ENCODE peak calls at places on chromosomes 11 and 22, in six cellular contexts. B, E, Z, X, H and G are unnamed samples.
A peak's percentile ranks its signal among the peaks of the same experiment; 100 is the strongest.

GRCh38 chr11:11789735-11790369 is 51.9 kb upstream of the USP47 start:
- DNase-seq in X (no peak), E (peak; percentile 9), B (no peak), H (peak; percentile 34), Z (peak; percentile 15), G (peak; percentile 23)

GRCh38 chr11:111457731-111458368 is 54.3 kb downstream of the BTG4 start:
- DNase-seq in Z (no peak), H (no peak), B (no peak), X (no peak), E (no peak), G (no peak)

GRCh38 chr11:9090488-9091043 is 833 bp downstream of the SCUBE2 start:
- DNase-seq in B (no peak), H (no peak), E (no peak), Z (no peak), X (no peak), G (no peak)

GRCh38 chr22:20752873-20753272 is 21.0 kb upstream of the SERPIND1 start:
- DNase-seq in E (no peak), X (no peak), B (no peak), H (no peak), Z (no peak), G (no peak)

GRCh38 chr11:3220521-3221407 is 2.2 kb upstream of the MRGPRG start:
- DNase-seq in Z (no peak), H (no peak), X (no peak), E (no peak), B (no peak), G (no peak)

GRCh38 chr11:112659185-112659584 is 302.0 kb upstream of the NCAM1 start:
- DNase-seq in Z (no peak), B (no peak), X (no peak), E (no peak), H (no peak), G (no peak)

GRCh38 chr22:19620742-19621371 is 93.4 kb upstream of the SEPTIN5 start:
- DNase-seq in Z (no peak), X (no peak), H (no peak), E (no peak), B (no peak), G (no peak)

GRCh38 chr11:47202569-47202968 is 12.2 kb upstream of the DDB2 start:
- DNase-seq in E (no peak), X (no peak), H (no peak), B (no peak), Z (no peak), G (no peak)

GRCh38 chr11:64081663-64082442 is 46.1 kb downstream of the FLRT1 start:
- DNase-seq in E (no peak), Z (no peak), X (no peak), B (no peak), H (no peak), G (no peak)

GRCh38 chr11:127506647-127507046 is 506.1 kb upstream of the KIRREL3 start:
- DNase-seq in E (no peak), H (no peak), X (no peak), Z (no peak), B (no peak), G (no peak)

GRCh38 chr11:79045811-79046304 is 395.0 kb downstream of the TENM4 start:
- DNase-seq in H (no peak), B (no peak), X (no peak), E (no peak), Z (peak; percentile 20), G (no peak)

GRCh38 chr11:70731670-70732492 is 333.6 kb downstream of the CTTN start:
- DNase-seq in B (no peak), E (no peak), H (no peak), X (no peak), Z (no peak), G (no peak)

GRCh38 chr11:3014314-3014938 is 22.3 kb upstream of the NAP1L4 start:
- DNase-seq in B (no peak), Z (no peak), X (no peak), H (no peak), E (no peak), G (no peak)

GRCh38 chr11:66359662-66360087 is 11.9 kb downstream of the SLC29A2 start:
- DNase-seq in B (no peak), Z (no peak), E (no peak), X (no peak), H (no peak), G (no peak)

GRCh38 chr11:3914807-3915206 is 59.3 kb downstream of the STIM1 start:
- DNase-seq in Z (peak; percentile 10), X (no peak), B (no peak), H (no peak), E (no peak), G (no peak)

GRCh38 chr22:33565580-33565995 is 354.7 kb downstream of the LARGE1 start:
- DNase-seq in E (no peak), X (no peak), Z (no peak), H (no peak), B (no peak), G (no peak)

GRCh38 chr22:20424937-20425587 is 12.6 kb downstream of the SCARF2 start:
- DNase-seq in H (no peak), B (no peak), X (no peak), Z (no peak), E (no peak), G (no peak)

GRCh38 chr11:65423516-65424199 is 1.1 kb downstream of the NEAT1 start:
- DNase-seq in X (no peak), B (no peak), E (no peak), Z (peak; percentile 37), H (peak; percentile 54), G (peak; percentile 32)

GRCh38 chr11:69075421-69076128 is 26.8 kb downstream of the TPCN2 start:
- DNase-seq in X (no peak), E (no peak), Z (peak; percentile 96), H (peak; percentile 98), B (no peak), G (no peak)